ENCODE peak calls at places on chromosome 17, in eight cellular contexts. One of them, this sample, is unnamed.

GRCh38 chr17:2982854-2983636 is 80.4 kb downstream of the OR1D5 start:
- DNase-seq in tibial artery: peak
- DNase-seq in NB4: peak
- DNase-seq in HFFc6: peak
- DNase-seq in nephron progenitor cell: no peak
- DNase-seq in GM20000: no peak
- DNase-seq in WTC11: no peak
- DNase-seq in fibroblast of villous mesenchyme: peak
- DNase-seq in this sample: peak

GRCh38 chr17:48335858-48336500 is 94.0 kb downstream of the SKAP1 start:
- DNase-seq in tibial artery: no peak
- DNase-seq in GM20000: peak
- DNase-seq in fibroblast of villous mesenchyme: peak
- DNase-seq in WTC11: no peak
- DNase-seq in nephron progenitor cell: no peak
- DNase-seq in HFFc6: peak
- DNase-seq in NB4: peak
- DNase-seq in this sample: no peak

GRCh38 chr17:41678411-41678906 is 10.2 kb upstream of the EIF1 start:
- DNase-seq in GM20000: no peak
- DNase-seq in WTC11: no peak
- DNase-seq in HFFc6: no peak
- DNase-seq in fibroblast of villous mesenchyme: peak
- DNase-seq in tibial artery: no peak
- DNase-seq in nephron progenitor cell: no peak
- DNase-seq in NB4: peak
- DNase-seq in this sample: no peak

GRCh38 chr17:69141802-69142472 is at the start of gene ABCA6:
- DNase-seq in NB4: no peak
- DNase-seq in WTC11: no peak
- DNase-seq in GM20000: no peak
- DNase-seq in HFFc6: no peak
- DNase-seq in tibial artery: no peak
- DNase-seq in fibroblast of villous mesenchyme: peak
- DNase-seq in nephron progenitor cell: no peak
- DNase-seq in this sample: no peak

GRCh38 chr17:6755731-6756184 is at the start of gene XAF1:
- DNase-seq in tibial artery: no peak
- DNase-seq in HFFc6: peak
- DNase-seq in WTC11: no peak
- DNase-seq in nephron progenitor cell: no peak
- DNase-seq in fibroblast of villous mesenchyme: peak
- DNase-seq in GM20000: no peak
- DNase-seq in NB4: peak
- DNase-seq in this sample: no peak

GRCh38 chr17:49439673-49440571 is 25.2 kb upstream of the PHB1 start:
- DNase-seq in GM20000: no peak
- DNase-seq in nephron progenitor cell: no peak
- DNase-seq in fibroblast of villous mesenchyme: no peak
- DNase-seq in NB4: no peak
- DNase-seq in tibial artery: no peak
- DNase-seq in WTC11: no peak
- DNase-seq in HFFc6: no peak
- DNase-seq in this sample: no peak

GRCh38 chr17:41338961-41339485 is 11.6 kb downstream of the KRT33A start:
- DNase-seq in NB4: no peak
- DNase-seq in GM20000: no peak
- DNase-seq in fibroblast of villous mesenchyme: peak
- DNase-seq in nephron progenitor cell: no peak
- DNase-seq in tibial artery: no peak
- DNase-seq in HFFc6: peak
- DNase-seq in WTC11: no peak
- DNase-seq in this sample: no peak

GRCh38 chr17:40538019-40538935 is 27.0 kb downstream of the CCR7 start:
- DNase-seq in fibroblast of villous mesenchyme: no peak
- DNase-seq in tibial artery: peak
- DNase-seq in nephron progenitor cell: no peak
- DNase-seq in HFFc6: no peak
- DNase-seq in NB4: no peak
- DNase-seq in WTC11: no peak
- DNase-seq in GM20000: no peak
- DNase-seq in this sample: no peak

GRCh38 chr17:179721-180379 is 1.6 kb downstream of the DOC2B start:
- DNase-seq in fibroblast of villous mesenchyme: no peak
- DNase-seq in WTC11: peak
- DNase-seq in NB4: no peak
- DNase-seq in nephron progenitor cell: no peak
- DNase-seq in HFFc6: no peak
- DNase-seq in GM20000: no peak
- DNase-seq in tibial artery: no peak
- DNase-seq in this sample: no peak

GRCh38 chr17:61411114-61411943 is 11.7 kb downstream of the TBX2 start:
- DNase-seq in WTC11: peak
- DNase-seq in GM20000: peak
- DNase-seq in HFFc6: peak
- DNase-seq in NB4: peak
- DNase-seq in tibial artery: peak
- DNase-seq in fibroblast of villous mesenchyme: peak
- DNase-seq in nephron progenitor cell: peak
- DNase-seq in this sample: peak

DNA sequence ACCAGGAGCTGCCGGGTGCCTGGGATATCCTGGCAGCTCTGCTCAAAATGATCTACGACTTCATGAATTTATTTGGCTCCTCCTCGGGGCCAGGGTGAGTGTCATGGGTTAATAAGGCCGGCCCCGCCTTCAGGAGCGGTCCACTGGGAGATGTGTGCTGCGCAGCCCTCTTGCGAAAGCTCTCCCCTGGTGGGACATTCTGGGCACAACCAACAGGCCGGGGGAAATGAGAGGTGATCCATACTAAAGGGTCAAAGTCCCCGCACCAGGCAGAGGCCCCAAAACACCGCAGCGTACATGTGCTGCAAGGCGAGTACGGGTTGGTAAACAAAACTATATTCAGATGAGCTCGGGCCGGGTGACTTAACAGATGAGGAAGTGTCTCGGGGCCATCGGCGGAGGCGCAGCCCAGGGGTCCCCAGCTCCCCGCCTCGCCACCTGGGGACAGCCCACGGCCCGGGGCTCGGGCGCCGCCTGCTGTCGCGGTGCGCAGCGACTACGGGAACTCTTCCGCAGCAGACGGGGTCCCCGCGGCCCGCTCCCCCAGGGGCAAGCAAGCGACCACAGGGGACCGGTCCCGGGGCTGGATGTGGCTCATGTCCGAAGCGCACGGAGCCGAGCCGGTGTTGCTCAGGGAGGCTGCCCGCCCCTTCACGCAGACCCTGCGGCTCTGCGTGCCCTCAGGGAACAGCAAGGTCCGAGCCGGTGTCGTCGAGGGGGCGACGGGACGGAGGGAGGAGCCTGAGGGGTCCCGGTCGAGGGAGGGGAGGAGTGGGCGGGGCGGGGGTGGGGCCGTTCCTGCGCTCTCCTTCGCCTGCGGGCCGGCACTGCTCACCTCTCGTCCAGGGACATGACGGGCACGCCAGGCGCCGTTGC is at the start of gene RAB37:
- DNase-seq in WTC11: peak
- DNase-seq in nephron progenitor cell: peak
- DNase-seq in fibroblast of villous mesenchyme: no peak
- DNase-seq in NB4: peak
- DNase-seq in HFFc6: no peak
- DNase-seq in GM20000: peak
- DNase-seq in tibial artery: no peak
- DNase-seq in this sample: no peak
- TF ChIP-seq CTCF in WTC11: no peak
- TF ChIP-seq CTCF in nephron progenitor cell: no peak
- TF ChIP-seq CTCF in fibroblast of villous mesenchyme: peak
- TF ChIP-seq CTCF in NB4: peak
- TF ChIP-seq CTCF in HFFc6: peak
- TF ChIP-seq CTCF in GM20000: peak
- TF ChIP-seq CTCF in tibial artery: no peak
- TF ChIP-seq CTCF in this sample: no peak

DNA sequence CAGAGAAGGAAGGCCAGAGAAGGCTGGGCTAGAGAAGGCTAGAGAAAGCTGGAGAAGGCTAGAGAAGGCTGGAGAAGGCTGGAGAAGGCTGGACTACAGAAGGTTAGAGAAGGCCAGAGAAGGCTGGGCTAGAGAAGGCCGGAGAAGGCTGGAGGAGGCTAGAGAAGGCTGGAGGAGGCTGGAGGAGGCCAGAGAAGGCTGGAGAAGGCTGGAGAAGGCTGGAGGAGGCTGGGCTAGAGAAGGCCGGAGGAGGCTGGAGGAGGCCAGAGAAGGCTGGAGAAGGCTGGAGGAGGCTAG is 6.4 kb upstream of the OGFOD3 start:
- DNase-seq in WTC11: no peak
- DNase-seq in HFFc6: no peak
- DNase-seq in GM20000: no peak
- DNase-seq in tibial artery: no peak
- DNase-seq in fibroblast of villous mesenchyme: no peak
- DNase-seq in NB4: no peak
- DNase-seq in nephron progenitor cell: no peak
- DNase-seq in this sample: no peak
- TF ChIP-seq CTCF in WTC11: no peak
- TF ChIP-seq CTCF in HFFc6: peak
- TF ChIP-seq CTCF in GM20000: no peak
- TF ChIP-seq CTCF in tibial artery: no peak
- TF ChIP-seq CTCF in fibroblast of villous mesenchyme: no peak
- TF ChIP-seq CTCF in NB4: no peak
- TF ChIP-seq CTCF in nephron progenitor cell: no peak
- TF ChIP-seq CTCF in this sample: no peak

GRCh38 chr17:65196617-65197016 is 59.4 kb downstream of the RGS9 start:
- DNase-seq in nephron progenitor cell: no peak
- DNase-seq in tibial artery: no peak
- DNase-seq in WTC11: no peak
- DNase-seq in fibroblast of villous mesenchyme: no peak
- DNase-seq in HFFc6: no peak
- DNase-seq in GM20000: no peak
- DNase-seq in NB4: no peak
- DNase-seq in this sample: no peak

GRCh38 chr17:65195716-65196115 is 58.5 kb downstream of the RGS9 start:
- DNase-seq in fibroblast of villous mesenchyme: no peak
- DNase-seq in tibial artery: no peak
- DNase-seq in nephron progenitor cell: no peak
- DNase-seq in GM20000: no peak
- DNase-seq in NB4: no peak
- DNase-seq in WTC11: no peak
- DNase-seq in HFFc6: no peak
- DNase-seq in this sample: no peak

GRCh38 chr17:65193305-65194293 is 56.4 kb downstream of the RGS9 start:
- DNase-seq in nephron progenitor cell: no peak
- DNase-seq in WTC11: no peak
- DNase-seq in GM20000: no peak
- DNase-seq in tibial artery: no peak
- DNase-seq in HFFc6: no peak
- DNase-seq in fibroblast of villous mesenchyme: no peak
- DNase-seq in NB4: no peak
- DNase-seq in this sample: no peak

GRCh38 chr17:65191805-65192740 is 54.9 kb downstream of the RGS9 start:
- DNase-seq in WTC11: no peak
- DNase-seq in NB4: peak
- DNase-seq in nephron progenitor cell: no peak
- DNase-seq in fibroblast of villous mesenchyme: peak
- DNase-seq in tibial artery: no peak
- DNase-seq in GM20000: no peak
- DNase-seq in HFFc6: peak
- DNase-seq in this sample: no peak

DNA sequence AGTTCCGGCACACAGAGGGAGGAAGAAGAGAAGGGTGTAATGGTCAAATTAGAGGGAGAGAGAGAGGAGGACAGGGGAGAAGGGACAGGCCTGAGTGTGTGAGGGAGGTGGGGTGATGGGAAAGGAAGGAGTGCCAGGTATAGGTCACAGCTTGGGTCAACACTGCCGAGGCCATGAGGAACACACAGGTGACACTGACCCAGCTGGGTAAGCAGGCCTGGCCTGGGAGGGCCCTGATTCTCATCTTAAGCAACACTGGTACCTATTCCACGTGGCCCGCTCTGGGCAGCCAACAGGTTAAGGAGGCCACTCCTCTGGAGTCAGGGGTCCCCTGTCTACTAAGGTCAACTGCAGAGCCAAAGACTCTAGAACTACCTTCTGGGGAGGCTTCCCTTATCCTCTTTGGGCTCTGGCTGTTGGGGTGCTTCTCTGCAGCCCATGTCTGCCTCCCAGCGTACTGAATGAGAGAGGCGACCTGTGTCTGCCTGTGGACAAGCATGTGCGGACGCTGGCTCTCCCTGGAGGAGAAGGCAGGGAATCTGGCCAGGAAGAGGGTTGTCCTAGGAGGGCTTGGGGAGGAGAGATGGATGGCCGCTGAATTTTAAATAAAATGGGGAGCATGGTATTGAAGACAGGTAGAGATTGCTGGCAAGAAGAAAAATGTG is 57.6 kb downstream of the RGS9 start:
- DNase-seq in tibial artery: no peak
- DNase-seq in fibroblast of villous mesenchyme: no peak
- DNase-seq in GM20000: no peak
- DNase-seq in HFFc6: no peak
- DNase-seq in WTC11: peak
- DNase-seq in NB4: no peak
- DNase-seq in nephron progenitor cell: no peak
- DNase-seq in this sample: no peak
- TF ChIP-seq CTCF in tibial artery: no peak
- TF ChIP-seq CTCF in fibroblast of villous mesenchyme: no peak
- TF ChIP-seq CTCF in GM20000: no peak
- TF ChIP-seq CTCF in HFFc6: no peak
- TF ChIP-seq CTCF in WTC11: no peak
- TF ChIP-seq CTCF in NB4: no peak
- TF ChIP-seq CTCF in nephron progenitor cell: no peak
- TF ChIP-seq CTCF in this sample: no peak

GRCh38 chr17:18225562-18226283 is at the start of gene LLGL1:
- DNase-seq in NB4: peak
- DNase-seq in tibial artery: peak
- DNase-seq in fibroblast of villous mesenchyme: peak
- DNase-seq in WTC11: peak
- DNase-seq in nephron progenitor cell: no peak
- DNase-seq in HFFc6: no peak
- DNase-seq in GM20000: peak
- DNase-seq in this sample: no peak
- TF ChIP-seq CTCF in NB4: no peak
- TF ChIP-seq CTCF in tibial artery: no peak
- TF ChIP-seq CTCF in fibroblast of villous mesenchyme: no peak
- TF ChIP-seq CTCF in WTC11: no peak
- TF ChIP-seq CTCF in nephron progenitor cell: no peak
- TF ChIP-seq CTCF in HFFc6: no peak
- TF ChIP-seq CTCF in GM20000: no peak
- TF ChIP-seq CTCF in this sample: no peak

This sample was measured in gastrocnemius medialis.